ENCODE peak calls at places on chromosomes 1 and 21, in eight cellular contexts. F is MG63, U is ovary, T is bronchial epithelial cell, K is GM12865, G is skeletal muscle cell, L is heart right ventricle, X is AG04450. V is an unnamed sample.
A peak's percentile ranks its signal among the peaks of the same experiment; 100 is the strongest.

GRCh38 chr1:70277875-70278274 is 56.7 kb downstream of the SRSF11 start:
- DNase-seq in K (no peak), F (no peak), T (no peak), G (no peak), X (no peak), U (no peak), L (no peak), V (peak; percentile 5)

GRCh38 chr1:50272923-50273322 is 150.3 kb downstream of the DMRTA2 start:
- DNase-seq in F (no peak), X (no peak), L (no peak), K (no peak), G (no peak), U (no peak), T (no peak), V (no peak)

GRCh38 chr1:213619026-213619425 is 368.7 kb upstream of the PROX1 start:
- DNase-seq in G (no peak), K (no peak), T (no peak), F (no peak), L (no peak), U (no peak), X (no peak), V (no peak)

GRCh38 chr1:53442297-53442696 is 16.9 kb upstream of the DMRTB1 start:
- DNase-seq in K (no peak), T (peak; percentile 30), G (peak; percentile 48), U (no peak), L (no peak), F (no peak), X (no peak), V (no peak)

GRCh38 chr1:114712987-114713386 is 3.6 kb downstream of the NRAS start:
- DNase-seq in X (no peak), K (no peak), U (no peak), T (no peak), L (no peak), G (no peak), F (no peak), V (no peak)

GRCh38 chr1:28104866-28105467 is 16.6 kb upstream of the EYA3 start:
- DNase-seq in X (no peak), K (no peak), T (peak; percentile 95), F (peak; percentile 6), G (no peak), L (no peak), U (peak; percentile 37), V (peak; percentile 33)

GRCh38 chr1:206905295-206906164 is 8.3 kb downstream of the IL24 start:
- DNase-seq in U (no peak), X (peak; percentile 77), F (peak; percentile 76), L (no peak), K (peak; percentile 55), G (peak; percentile 75), T (peak; percentile 100), V (peak; percentile 38)

GRCh38 chr1:204113900-204114299 is 37.9 kb downstream of the ETNK2 start:
- DNase-seq in X (no peak), T (peak; percentile 20), G (no peak), U (no peak), K (no peak), F (no peak), L (no peak), V (no peak)

GRCh38 chr1:206495493-206496046 is 11.8 kb upstream of the RASSF5 start:
- DNase-seq in X (no peak), U (no peak), T (no peak), L (no peak), F (peak; percentile 46), G (no peak), K (no peak), V (no peak)

GRCh38 chr1:34237416-34237815 is 60.7 kb downstream of the C1orf94 start:
- DNase-seq in T (no peak), F (no peak), G (no peak), K (no peak), X (no peak), U (no peak), L (no peak), V (no peak)

GRCh38 chr1:181075727-181076350 is 12.7 kb upstream of the IER5 start:
- DNase-seq in X (no peak), U (no peak), F (no peak), L (no peak), T (no peak), G (no peak), K (no peak), V (no peak)

GRCh38 chr1:240031009-240031408 is 60.7 kb upstream of the FMN2 start:
- DNase-seq in U (no peak), G (peak; percentile 86), K (no peak), L (no peak), X (peak; percentile 84), T (peak; percentile 34), F (peak; percentile 80), V (no peak)

GRCh38 chr21:42009018-42009830 is 936 bp downstream of the ZBTB21 start:
- DNase-seq in U (peak; percentile 76), F (peak; percentile 58), K (peak; percentile 83), T (peak; percentile 17), G (no peak), X (no peak), L (peak; percentile 50), V (peak; percentile 46)

GRCh38 chr1:180228648-180229482 is 1.2 kb upstream of the LHX4 start:
- DNase-seq in U (no peak), G (no peak), L (no peak), F (no peak), T (no peak), X (no peak), K (peak; percentile 37), V (peak; percentile 35)

GRCh38 chr1:172999349-172999748 is 51.4 kb downstream of the TNFSF18 start:
- DNase-seq in U (no peak), X (no peak), K (no peak), L (no peak), G (no peak), F (no peak), T (no peak), V (no peak)

GRCh38 chr1:45769261-45769932 is 18.9 kb upstream of the IPP start:
- DNase-seq in X (peak; percentile 46), K (no peak), G (peak; percentile 81), U (no peak), L (no peak), F (peak; percentile 84), T (peak; percentile 76), V (no peak)

GRCh38 chr1:9385801-9386573 is 93.3 kb downstream of the SPSB1 start:
- DNase-seq in T (no peak), F (no peak), K (peak; percentile 50), U (no peak), G (no peak), L (no peak), X (no peak), V (no peak)

DNA sequence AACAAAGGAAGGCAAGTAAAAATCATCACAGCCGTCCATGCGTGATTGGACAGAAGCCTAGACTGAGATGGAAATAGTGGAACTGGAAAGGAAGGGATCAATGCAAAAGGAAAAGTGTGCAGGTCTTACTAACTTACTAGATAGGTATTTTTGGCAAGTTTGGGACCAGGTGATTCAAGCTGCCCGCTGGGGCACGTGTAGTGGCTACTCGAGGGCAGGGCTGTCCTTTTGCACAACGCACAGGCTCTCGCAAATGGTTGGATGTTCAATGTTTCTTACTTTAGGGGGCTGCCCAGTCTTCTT is 561 bp upstream of the ALG6 start:
- DNase-seq in U (no peak), T (no peak), F (no peak), X (no peak), G (no peak), K (no peak), L (no peak), V (no peak)
- H3K4me3 ChIP-seq in U (peak overlapping the region; percentile 84), T (peak overlapping the region; percentile 82), F (peak overlapping the region; percentile 95), X (peak overlapping the region; percentile 61), G (peak overlapping the region; percentile 97), K (peak overlapping the region; percentile 91), L (peak overlapping the region; percentile 90), V (peak overlapping the region; percentile 92)

GRCh38 chr1:1437904-1438376 is 2.5 kb downstream of the VWA1 start:
- DNase-seq in L (no peak), X (no peak), U (no peak), G (no peak), F (no peak), K (no peak), T (no peak), V (peak; percentile 62)

GRCh38 chr1:1437033-1437903 is 1.8 kb downstream of the VWA1 start:
- DNase-seq in F (no peak), U (peak; percentile 43), K (no peak), X (no peak), T (no peak), G (no peak), L (no peak), V (no peak)

GRCh38 chr1:1435911-1436633 is 582 bp downstream of the VWA1 start:
- DNase-seq in U (no peak), L (no peak), K (no peak), X (no peak), F (no peak), T (no peak), G (no peak), V (no peak)

GRCh38 chr1:1435094-1435903 is at the start of gene VWA1:
- DNase-seq in T (no peak), G (no peak), K (peak; percentile 54), L (peak; percentile 83), U (peak; percentile 89), X (no peak), F (peak; percentile 66), V (no peak)

GRCh38 chr1:1436634-1437032 is 1.1 kb downstream of the VWA1 start:
- DNase-seq in U (no peak), F (no peak), K (no peak), T (no peak), X (no peak), L (no peak), G (no peak), V (no peak)
- H3K4me3 ChIP-seq in U (peak overlapping the region; percentile 49), F (no peak overlapping the region), K (no peak overlapping the region), T (peak overlapping the region; percentile 61), X (no peak overlapping the region), L (peak overlapping the region; percentile 60), G (peak overlapping the region; percentile 60), V (no peak overlapping the region)

DNA sequence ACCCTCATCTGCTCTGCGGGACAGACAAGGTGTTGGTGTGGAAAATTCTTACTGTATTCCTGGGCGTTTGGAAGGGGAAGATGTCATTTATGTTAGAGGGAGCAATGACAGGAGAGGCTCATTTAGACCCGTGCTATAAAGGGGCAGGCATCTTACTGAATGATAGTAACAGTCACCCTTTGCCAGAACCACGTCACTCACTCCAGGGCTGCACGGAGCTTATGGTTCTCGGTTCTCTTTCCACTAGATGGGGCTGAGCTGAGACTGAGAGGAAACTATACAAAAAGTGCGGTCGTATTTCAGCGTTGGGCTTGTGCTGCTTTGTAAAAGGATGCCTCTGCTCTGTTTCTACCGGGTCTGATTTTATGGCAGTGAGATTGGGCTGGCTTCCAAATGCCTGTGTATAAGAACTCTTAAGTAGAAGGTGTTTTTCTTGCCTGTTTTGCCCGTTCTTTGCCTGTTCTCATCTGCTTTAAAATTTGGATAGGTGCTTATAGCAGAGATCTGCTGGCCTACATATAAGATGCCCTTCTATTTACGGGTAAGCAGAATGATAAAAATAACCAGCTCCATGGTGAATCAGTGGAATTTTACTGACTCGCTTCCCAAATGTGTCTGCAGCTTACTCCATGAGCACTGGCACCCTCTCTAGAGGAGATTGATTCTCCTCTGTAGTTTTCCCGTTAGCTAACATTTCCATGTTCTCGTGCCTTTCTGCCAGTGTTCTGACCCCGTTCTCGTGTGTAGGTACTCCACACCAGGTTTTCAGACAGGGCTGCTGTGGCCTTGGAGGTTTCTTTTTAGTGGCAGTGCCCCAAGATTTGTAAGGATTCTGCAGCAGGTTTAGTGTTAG is 55.9 kb downstream of the MRPS6 start:
- DNase-seq in F (peak; percentile 67), T (peak; percentile 63), K (no peak), L (peak; percentile 41), X (peak; percentile 78), U (peak; percentile 52), G (peak; percentile 82), V (peak; percentile 32)
- H3K4me3 ChIP-seq in F (no peak overlapping the region), T (no peak overlapping the region), K (no peak overlapping the region), L (peak overlapping the region; percentile 24), X (peak overlapping the region; percentile 47), U (no peak overlapping the region), G (peak overlapping the region; percentile 9), V (no peak overlapping the region)

GRCh38 chr1:116911166-116911553 is 1.4 kb downstream of the PTGFRN start:
- DNase-seq in G (no peak), X (no peak), F (no peak), K (no peak), L (no peak), U (no peak), T (no peak), V (peak; percentile 46)
- H3K4me3 ChIP-seq in G (peak overlapping the region; percentile 69), X (no peak overlapping the region), F (peak overlapping the region; percentile 83), K (no peak overlapping the region), L (peak overlapping the region; percentile 85), U (peak overlapping the region; percentile 54), T (peak overlapping the region; percentile 74), V (peak overlapping the region; percentile 88)